ENCODE peak calls at places on chromosome 16, in nine cellular contexts. One of them, this sample, is unnamed. For H3K27me3, H3K4me1 and H3K9me3, the result is how much of the 10 kb centered on the place peaks cover.

GRCh38 chr16:678858-679807 is 1.1 kb upstream of the STUB1 start:
- DNase-seq in RWPE2: no peak
- DNase-seq in IMR-90: peak
- DNase-seq in SJSA1: peak
- DNase-seq in thoracic aorta: no peak
- DNase-seq in adrenal gland: peak
- DNase-seq in sigmoid colon: peak
- DNase-seq in Peyer's patch: peak
- DNase-seq in mammary epithelial cell: peak
- DNase-seq in this sample: peak

GRCh38 chr16:66750279-66751134 is 902 bp downstream of the DYNC1LI2 start:
- DNase-seq in RWPE2: no peak
- DNase-seq in IMR-90: no peak
- DNase-seq in SJSA1: no peak
- DNase-seq in thoracic aorta: no peak
- DNase-seq in adrenal gland: no peak
- DNase-seq in sigmoid colon: no peak
- DNase-seq in Peyer's patch: no peak
- DNase-seq in mammary epithelial cell: peak
- DNase-seq in this sample: no peak

GRCh38 chr16:12535535-12536411 is 267.9 kb downstream of the CPPED1 start:
- DNase-seq in RWPE2: no peak
- DNase-seq in IMR-90: no peak
- DNase-seq in SJSA1: no peak
- DNase-seq in thoracic aorta: no peak
- DNase-seq in adrenal gland: no peak
- DNase-seq in sigmoid colon: no peak
- DNase-seq in Peyer's patch: no peak
- DNase-seq in mammary epithelial cell: no peak
- DNase-seq in this sample: peak

GRCh38 chr16:24834459-24835335 is 11.1 kb upstream of the SLC5A11 start:
- DNase-seq in RWPE2: no peak
- DNase-seq in IMR-90: peak
- DNase-seq in SJSA1: peak
- DNase-seq in thoracic aorta: no peak
- DNase-seq in adrenal gland: no peak
- DNase-seq in sigmoid colon: peak
- DNase-seq in Peyer's patch: no peak
- DNase-seq in mammary epithelial cell: peak
- DNase-seq in this sample: no peak

GRCh38 chr16:84898447-84898846 is 78.7 kb downstream of the CRISPLD2 start:
- DNase-seq in RWPE2: no peak
- DNase-seq in IMR-90: peak
- DNase-seq in SJSA1: no peak
- DNase-seq in thoracic aorta: no peak
- DNase-seq in adrenal gland: no peak
- DNase-seq in sigmoid colon: no peak
- DNase-seq in Peyer's patch: no peak
- DNase-seq in mammary epithelial cell: peak
- DNase-seq in this sample: no peak

GRCh38 chr16:67676516-67676915 is 9.9 kb downstream of the C16orf86 start:
- DNase-seq in RWPE2: no peak
- DNase-seq in IMR-90: no peak
- DNase-seq in SJSA1: no peak
- DNase-seq in thoracic aorta: no peak
- DNase-seq in adrenal gland: no peak
- DNase-seq in sigmoid colon: no peak
- DNase-seq in Peyer's patch: no peak
- DNase-seq in mammary epithelial cell: no peak
- DNase-seq in this sample: no peak

GRCh38 chr16:56354016-56354415 is 71.3 kb downstream of the AMFR start:
- DNase-seq in RWPE2: no peak
- DNase-seq in IMR-90: no peak
- DNase-seq in SJSA1: no peak
- DNase-seq in thoracic aorta: no peak
- DNase-seq in adrenal gland: peak
- DNase-seq in sigmoid colon: peak
- DNase-seq in Peyer's patch: no peak
- DNase-seq in mammary epithelial cell: no peak
- DNase-seq in this sample: no peak

GRCh38 chr16:6484931-6485330 is 847.7 kb upstream of the RBFOX1 start:
- DNase-seq in RWPE2: no peak
- DNase-seq in IMR-90: no peak
- DNase-seq in SJSA1: no peak
- DNase-seq in thoracic aorta: no peak
- DNase-seq in adrenal gland: no peak
- DNase-seq in sigmoid colon: no peak
- DNase-seq in Peyer's patch: no peak
- DNase-seq in mammary epithelial cell: peak
- DNase-seq in this sample: no peak

GRCh38 chr16:30478766-30479478 is 6.4 kb downstream of the ITGAL start:
- DNase-seq in RWPE2: no peak
- DNase-seq in IMR-90: no peak
- DNase-seq in SJSA1: no peak
- DNase-seq in thoracic aorta: no peak
- DNase-seq in adrenal gland: no peak
- DNase-seq in sigmoid colon: no peak
- DNase-seq in Peyer's patch: no peak
- DNase-seq in mammary epithelial cell: no peak
- DNase-seq in this sample: no peak
- H3K27me3 ChIP-seq in RWPE2: under half
- H3K27me3 ChIP-seq in IMR-90: half or more
- H3K27me3 ChIP-seq in SJSA1: under half
- H3K27me3 ChIP-seq in thoracic aorta: under half
- H3K27me3 ChIP-seq in adrenal gland: under half
- H3K27me3 ChIP-seq in sigmoid colon: under half
- H3K27me3 ChIP-seq in Peyer's patch: under half
- H3K27me3 ChIP-seq in mammary epithelial cell: under half
- H3K27me3 ChIP-seq in this sample: under half

GRCh38 chr16:11481987-11482386 is 104.7 kb downstream of the LITAF start:
- DNase-seq in RWPE2: no peak
- DNase-seq in IMR-90: peak
- DNase-seq in SJSA1: peak
- DNase-seq in thoracic aorta: no peak
- DNase-seq in adrenal gland: no peak
- DNase-seq in sigmoid colon: no peak
- DNase-seq in Peyer's patch: no peak
- DNase-seq in mammary epithelial cell: no peak
- DNase-seq in this sample: peak

GRCh38 chr16:11478431-11479119 is 108.1 kb downstream of the LITAF start:
- DNase-seq in RWPE2: no peak
- DNase-seq in IMR-90: no peak
- DNase-seq in SJSA1: no peak
- DNase-seq in thoracic aorta: no peak
- DNase-seq in adrenal gland: no peak
- DNase-seq in sigmoid colon: no peak
- DNase-seq in Peyer's patch: no peak
- DNase-seq in mammary epithelial cell: no peak
- DNase-seq in this sample: no peak

GRCh38 chr16:11479916-11480315 is 106.8 kb downstream of the LITAF start:
- DNase-seq in RWPE2: no peak
- DNase-seq in IMR-90: no peak
- DNase-seq in SJSA1: no peak
- DNase-seq in thoracic aorta: no peak
- DNase-seq in adrenal gland: no peak
- DNase-seq in sigmoid colon: no peak
- DNase-seq in Peyer's patch: no peak
- DNase-seq in mammary epithelial cell: no peak
- DNase-seq in this sample: peak

GRCh38 chr16:11482946-11483748 is 103.6 kb downstream of the LITAF start:
- DNase-seq in RWPE2: no peak
- DNase-seq in IMR-90: no peak
- DNase-seq in SJSA1: no peak
- DNase-seq in thoracic aorta: no peak
- DNase-seq in adrenal gland: no peak
- DNase-seq in sigmoid colon: no peak
- DNase-seq in Peyer's patch: no peak
- DNase-seq in mammary epithelial cell: no peak
- DNase-seq in this sample: no peak

DNA sequence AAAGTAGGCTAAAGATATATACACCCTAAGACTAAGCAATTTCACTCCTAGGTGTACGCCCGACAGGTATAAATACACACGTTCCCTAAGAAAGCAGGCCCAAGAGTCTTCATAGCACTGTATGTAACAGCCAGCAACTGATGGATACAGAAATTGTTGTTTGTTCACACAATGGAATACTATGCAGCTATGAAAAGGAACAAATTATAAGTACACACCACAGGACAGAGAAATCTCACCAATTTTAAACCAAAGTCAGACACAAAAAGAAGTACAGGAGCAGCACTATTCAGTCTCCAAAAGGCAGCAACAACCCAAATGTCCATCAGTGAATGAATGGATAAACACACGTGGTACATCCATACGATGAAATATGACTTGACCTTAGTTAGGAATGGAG is 106.1 kb downstream of the LITAF start:
- DNase-seq in RWPE2: no peak
- DNase-seq in IMR-90: no peak
- DNase-seq in SJSA1: no peak
- DNase-seq in thoracic aorta: no peak
- DNase-seq in adrenal gland: no peak
- DNase-seq in sigmoid colon: no peak
- DNase-seq in Peyer's patch: no peak
- DNase-seq in mammary epithelial cell: no peak
- DNase-seq in this sample: no peak
- H3K4me1 ChIP-seq in RWPE2: under half
- H3K4me1 ChIP-seq in IMR-90: under half
- H3K4me1 ChIP-seq in SJSA1: under half
- H3K4me1 ChIP-seq in thoracic aorta: under half
- H3K4me1 ChIP-seq in adrenal gland: under half
- H3K4me1 ChIP-seq in sigmoid colon: under half
- H3K4me1 ChIP-seq in Peyer's patch: under half
- H3K4me1 ChIP-seq in mammary epithelial cell: under half
- H3K4me1 ChIP-seq in this sample: under half

DNA sequence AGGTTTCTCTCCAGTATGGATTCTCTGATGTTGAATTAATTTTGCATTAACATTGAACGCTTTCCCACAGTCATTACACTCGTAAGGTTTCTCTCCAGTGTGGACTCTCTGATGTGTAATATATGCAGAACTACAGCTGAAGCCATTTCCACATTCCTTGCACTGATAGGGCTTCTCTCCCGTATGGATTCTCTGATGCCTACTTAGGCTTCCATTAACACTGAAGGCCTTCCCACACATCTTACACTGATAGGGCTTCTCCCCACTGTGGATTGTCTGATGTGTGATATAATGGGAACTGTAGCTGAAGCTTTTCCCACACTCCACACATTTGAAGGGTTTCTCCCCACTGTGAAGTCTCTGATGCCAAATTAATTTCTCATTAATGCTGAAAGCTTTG is 7.2 kb upstream of the TLE7 start:
- DNase-seq in RWPE2: no peak
- DNase-seq in IMR-90: no peak
- DNase-seq in SJSA1: no peak
- DNase-seq in thoracic aorta: no peak
- DNase-seq in adrenal gland: no peak
- DNase-seq in sigmoid colon: no peak
- DNase-seq in Peyer's patch: no peak
- DNase-seq in mammary epithelial cell: no peak
- DNase-seq in this sample: no peak
- H3K9me3 ChIP-seq in RWPE2: under half
- H3K9me3 ChIP-seq in IMR-90: half or more
- H3K9me3 ChIP-seq in SJSA1: half or more
- H3K9me3 ChIP-seq in thoracic aorta: half or more
- H3K9me3 ChIP-seq in adrenal gland: under half
- H3K9me3 ChIP-seq in sigmoid colon: half or more
- H3K9me3 ChIP-seq in Peyer's patch: under half
- H3K9me3 ChIP-seq in mammary epithelial cell: under half
- H3K9me3 ChIP-seq in this sample: under half

GRCh38 chr16:15643453-15644305 is 725 bp upstream of the MARF1 start:
- DNase-seq in RWPE2: no peak
- DNase-seq in IMR-90: peak
- DNase-seq in SJSA1: no peak
- DNase-seq in thoracic aorta: no peak
- DNase-seq in adrenal gland: peak
- DNase-seq in sigmoid colon: no peak
- DNase-seq in Peyer's patch: no peak
- DNase-seq in mammary epithelial cell: no peak
- DNase-seq in this sample: no peak

GRCh38 chr16:15641753-15642556 is 999 bp downstream of the MARF1 start:
- DNase-seq in RWPE2: no peak
- DNase-seq in IMR-90: no peak
- DNase-seq in SJSA1: no peak
- DNase-seq in thoracic aorta: no peak
- DNase-seq in adrenal gland: no peak
- DNase-seq in sigmoid colon: no peak
- DNase-seq in Peyer's patch: no peak
- DNase-seq in mammary epithelial cell: no peak
- DNase-seq in this sample: no peak

GRCh38 chr16:15639061-15639568 is 3.8 kb downstream of the MARF1 start:
- DNase-seq in RWPE2: no peak
- DNase-seq in IMR-90: no peak
- DNase-seq in SJSA1: no peak
- DNase-seq in thoracic aorta: no peak
- DNase-seq in adrenal gland: peak
- DNase-seq in sigmoid colon: no peak
- DNase-seq in Peyer's patch: peak
- DNase-seq in mammary epithelial cell: no peak
- DNase-seq in this sample: no peak

GRCh38 chr16:15642557-15643452 is at the start of gene MARF1:
- DNase-seq in RWPE2: peak
- DNase-seq in IMR-90: peak
- DNase-seq in SJSA1: peak
- DNase-seq in thoracic aorta: peak
- DNase-seq in adrenal gland: peak
- DNase-seq in sigmoid colon: peak
- DNase-seq in Peyer's patch: peak
- DNase-seq in mammary epithelial cell: peak
- DNase-seq in this sample: peak

DNA sequence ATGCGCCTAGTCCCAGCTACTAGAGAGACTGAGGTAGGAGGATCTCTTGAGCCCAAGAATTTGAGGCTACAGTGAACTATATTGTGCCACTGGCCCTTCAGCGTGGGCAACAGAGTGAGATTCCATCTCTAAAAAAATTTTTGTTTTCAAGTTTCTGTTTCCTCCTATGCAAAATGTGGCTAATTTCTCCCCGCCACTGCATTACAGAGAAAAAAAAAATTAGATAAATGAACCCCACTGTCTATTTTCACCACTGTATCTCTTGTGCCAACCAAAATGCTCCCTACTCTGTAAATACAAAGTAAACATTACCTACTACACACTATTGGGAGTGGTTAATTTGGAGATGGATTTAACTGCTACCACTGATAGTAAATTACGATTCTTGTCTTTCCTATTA is 2.0 kb downstream of the MARF1 start:
- DNase-seq in RWPE2: no peak
- DNase-seq in IMR-90: no peak
- DNase-seq in SJSA1: no peak
- DNase-seq in thoracic aorta: no peak
- DNase-seq in adrenal gland: no peak
- DNase-seq in sigmoid colon: no peak
- DNase-seq in Peyer's patch: no peak
- DNase-seq in mammary epithelial cell: no peak
- DNase-seq in this sample: no peak
- H3K27me3 ChIP-seq in RWPE2: under half
- H3K27me3 ChIP-seq in IMR-90: under half
- H3K27me3 ChIP-seq in SJSA1: under half
- H3K27me3 ChIP-seq in thoracic aorta: under half
- H3K27me3 ChIP-seq in adrenal gland: under half
- H3K27me3 ChIP-seq in sigmoid colon: under half
- H3K27me3 ChIP-seq in Peyer's patch: under half
- H3K27me3 ChIP-seq in mammary epithelial cell: under half
- H3K27me3 ChIP-seq in this sample: under half

GRCh38 chr16:75262800-75263127 is 11.3 kb upstream of the BCAR1 start:
- DNase-seq in RWPE2: no peak
- DNase-seq in IMR-90: no peak
- DNase-seq in SJSA1: no peak
- DNase-seq in thoracic aorta: no peak
- DNase-seq in adrenal gland: no peak
- DNase-seq in sigmoid colon: no peak
- DNase-seq in Peyer's patch: no peak
- DNase-seq in mammary epithelial cell: no peak
- DNase-seq in this sample: no peak
- H3K4me1 ChIP-seq in RWPE2: under half
- H3K4me1 ChIP-seq in IMR-90: half or more
- H3K4me1 ChIP-seq in SJSA1: under half
- H3K4me1 ChIP-seq in thoracic aorta: under half
- H3K4me1 ChIP-seq in adrenal gland: half or more
- H3K4me1 ChIP-seq in sigmoid colon: half or more
- H3K4me1 ChIP-seq in Peyer's patch: under half
- H3K4me1 ChIP-seq in mammary epithelial cell: half or more
- H3K4me1 ChIP-seq in this sample: under half